ENCODE peak calls at places on chromosomes 2 and 18, in nine cellular contexts. H is B cell; J is hippocampal formation; I is Daoy; R is HEK293T; D is NCI-H1694 treated with DMSO at 0.1 percent for 48 hours; E is activated naive CD4-positive, alpha-beta T cell treated with anti-CD3 and anti-CD28 coated beads, Interleukin-2, amount 10 ng/mL, durations not matched to agents 7 days and 5 days; F is T-helper 17 cell; O is neural progenitor cell. N is an unnamed sample.

GRCh38 chr18:46336278-46337205 is 232.4 kb downstream of the HAUS1 start:
- DNase-seq in I (no peak), R (no peak), E (no peak), H (no peak), F (no peak), J (no peak), D (no peak), O (no peak), N (no peak)

GRCh38 chr2:222424729-222425671 is 657 bp downstream of the SGPP2 start:
- DNase-seq in J (no peak), F (peak), R (no peak), O (peak), I (no peak), E (no peak), D (peak), H (peak), N (no peak)

GRCh38 chr2:45930396-45930792 is 278.9 kb downstream of the PRKCE start:
- DNase-seq in J (no peak), H (no peak), F (no peak), R (no peak), O (no peak), D (no peak), E (no peak), I (peak), N (no peak)

GRCh38 chr2:242015366-242016065 is 146.0 kb downstream of the RTP5 start:
- DNase-seq in I (no peak), O (no peak), J (no peak), H (no peak), D (no peak), E (peak), R (no peak), F (no peak), N (no peak)

GRCh38 chr2:176239016-176239415 is 30.2 kb upstream of the MTX2 start:
- DNase-seq in I (no peak), R (no peak), F (no peak), E (no peak), J (no peak), D (no peak), H (no peak), O (no peak), N (no peak)

GRCh38 chr2:74003494-74004211 is 18.9 kb downstream of the TET3 start:
- DNase-seq in I (peak), R (no peak), H (no peak), F (no peak), O (peak), D (no peak), J (peak), E (no peak), N (no peak)

GRCh38 chr2:61710711-61711110 is 143.1 kb downstream of the FAM161A start:
- DNase-seq in I (no peak), E (no peak), D (no peak), J (no peak), O (no peak), H (no peak), R (no peak), F (no peak), N (peak)

GRCh38 chr2:187429989-187430388 is 18.1 kb downstream of the CALCRL start:
- DNase-seq in F (no peak), I (peak), O (no peak), R (no peak), E (no peak), J (no peak), H (no peak), D (no peak), N (no peak)

GRCh38 chr2:45652090-45653050 is 895 bp downstream of the PRKCE start:
- DNase-seq in H (peak), D (peak), E (peak), R (peak), J (no peak), I (peak), O (peak), F (peak), N (no peak)

GRCh38 chr18:8389391-8390340 is 219.6 kb upstream of the RAB12 start:
- DNase-seq in J (peak), O (peak), D (peak), F (no peak), H (no peak), E (peak), I (peak), R (peak), N (peak)

GRCh38 chr18:63997041-63997440 is 27.2 kb downstream of the SERPINB8 start:
- DNase-seq in F (no peak), O (no peak), R (no peak), H (no peak), J (no peak), E (no peak), I (no peak), D (no peak), N (no peak)

GRCh38 chr2:69620870-69621269 is 22.7 kb downstream of the AAK1 start:
- DNase-seq in R (no peak), O (no peak), F (no peak), I (no peak), D (no peak), H (no peak), J (no peak), E (no peak), N (no peak)